ENCODE peak calls at places on chromosomes 5 and 9, in four cellular contexts. U is thyroid gland, M is GM23248, V is HCT116. N is an unnamed sample. For H3K4me1, the result is how much of the 10 kb centered on the place peaks cover.

GRCh38 chr9:29697011-29697410 is 2123.7 kb upstream of the C9orf72 start:
- DNase-seq in U (no peak), M (peak), V (no peak), N (no peak)

GRCh38 chr9:68925175-68925574 is 88.7 kb downstream of the PRKACG start:
- DNase-seq in U (no peak), M (no peak), V (no peak), N (no peak)

GRCh38 chr9:20618361-20618799 is 3.9 kb downstream of the MLLT3 start:
- DNase-seq in U (peak), M (peak), V (no peak), N (peak)

GRCh38 chr5:72531496-72532190 is 24.4 kb upstream of the ZNF366 start:
- DNase-seq in U (peak), M (peak), V (no peak), N (peak)

GRCh38 chr5:152349683-152350526 is 55.2 kb downstream of the NMUR2 start:
- DNase-seq in U (peak), M (peak), V (peak), N (peak)

GRCh38 chr9:8570776-8571175 is 771.2 kb upstream of the DMAC1 start:
- DNase-seq in U (peak), M (no peak), V (no peak), N (no peak)

GRCh38 chr9:91056917-91057316 is 255.3 kb downstream of the SYK start:
- DNase-seq in U (no peak), M (peak), V (no peak), N (peak)

GRCh38 chr5:39203951-39204350 is 15.4 kb downstream of the FYB1 start:
- DNase-seq in U (no peak), M (no peak), V (no peak), N (no peak)

GRCh38 chr5:160970605-160971191 is 118.7 kb upstream of the ATP10B start:
- DNase-seq in U (no peak), M (peak), V (no peak), N (no peak)

GRCh38 chr9:114138537-114138936 is 16.8 kb upstream of the COL27A1 start:
- DNase-seq in U (peak), M (peak), V (no peak), N (peak)

GRCh38 chr9:12813960-12814876 is 39.4 kb downstream of the LURAP1L start:
- DNase-seq in U (no peak), M (peak), V (peak), N (peak)

GRCh38 chr5:168898261-168898911 is 319.2 kb upstream of the PANK3 start:
- DNase-seq in U (no peak), M (no peak), V (no peak), N (peak)

GRCh38 chr9:23117621-23118020 is 671.0 kb downstream of the DMRTA1 start:
- DNase-seq in U (no peak), M (peak), V (no peak), N (peak)

GRCh38 chr5:38745836-38746732 is 99.7 kb upstream of the OSMR start:
- DNase-seq in U (no peak), M (no peak), V (no peak), N (peak)

GRCh38 chr5:8756498-8757084 is 789.3 kb downstream of the SEMA5A start:
- DNase-seq in U (peak), M (peak), V (no peak), N (peak)

GRCh38 chr5:17019324-17019723 is 83.2 kb upstream of the MYO10 start:
- DNase-seq in U (peak), M (peak), V (no peak), N (peak)

GRCh38 chr5:159105318-159106053 is 5.8 kb upstream of the EBF1 start:
- DNase-seq in U (no peak), M (no peak), V (no peak), N (no peak)

DNA sequence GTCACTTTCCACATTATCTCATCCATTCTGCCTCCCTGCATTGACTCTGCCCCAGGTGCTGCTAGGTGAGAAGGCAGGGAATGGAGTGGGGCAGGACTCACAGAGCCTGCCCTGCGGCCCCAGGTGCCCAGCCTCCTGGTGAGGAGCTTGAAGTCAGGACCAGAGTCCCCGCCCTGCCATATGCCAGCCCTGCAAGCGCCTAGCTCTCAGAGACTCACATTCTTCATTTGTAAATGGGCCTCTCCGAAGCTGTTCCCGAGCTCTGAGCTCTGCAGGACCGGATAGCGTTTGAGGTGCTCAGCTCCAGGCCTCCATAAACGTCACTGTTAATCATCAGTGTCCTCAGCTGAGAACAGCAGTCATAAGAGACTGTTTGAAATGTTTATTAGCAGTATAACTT is 75.1 kb upstream of the STXBP1 start:
- DNase-seq in U (no peak), M (peak), V (no peak), N (peak)
- H3K4me1 ChIP-seq in U (half or more), M (half or more), V (under half), N (half or more)

DNA sequence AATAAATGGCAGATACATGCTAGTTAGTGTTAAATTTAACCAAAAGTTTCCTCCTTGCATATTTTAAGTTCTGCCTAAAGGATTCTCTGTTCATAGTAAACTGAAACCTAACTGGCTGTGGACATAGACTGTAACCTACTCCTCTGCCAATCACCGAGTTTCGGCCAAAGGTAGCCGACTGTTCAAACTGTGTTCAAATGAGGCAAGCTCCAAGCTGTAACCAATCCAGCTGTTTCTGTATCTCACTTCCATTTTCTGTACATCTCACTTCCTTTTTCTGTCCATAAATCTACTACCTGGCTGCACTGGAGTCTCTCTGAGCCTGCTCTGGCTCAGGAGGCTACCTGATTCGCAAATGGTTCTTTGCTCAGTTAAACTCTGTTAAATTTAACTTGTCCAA is 44.1 kb downstream of the KCNV2 start:
- DNase-seq in U (no peak), M (no peak), V (no peak), N (no peak)
- H3K4me1 ChIP-seq in U (under half), M (under half), V (under half), N (under half)

GRCh38 chr5:174731214-174732039 is 7.0 kb downstream of the MSX2 start:
- DNase-seq in U (no peak), M (no peak), V (no peak), N (no peak)
- H3K4me1 ChIP-seq in U (under half), M (under half), V (under half), N (under half)

GRCh38 chr5:149526855-149527590 is 24.2 kb downstream of the CSNK1A1 start:
- DNase-seq in U (peak), M (peak), V (no peak), N (no peak)

GRCh38 chr5:149532413-149532812 is 18.8 kb downstream of the CSNK1A1 start:
- DNase-seq in U (no peak), M (no peak), V (no peak), N (no peak)

GRCh38 chr5:149528661-149529060 is 22.6 kb downstream of the CSNK1A1 start:
- DNase-seq in U (no peak), M (no peak), V (no peak), N (no peak)

GRCh38 chr5:149529463-149529862 is 21.8 kb downstream of the CSNK1A1 start:
- DNase-seq in U (no peak), M (no peak), V (no peak), N (no peak)
- H3K4me1 ChIP-seq in U (half or more), M (half or more), V (under half), N (half or more)

GRCh38 chr9:135989722-135990467 is 28.7 kb upstream of the UBAC1 start:
- DNase-seq in U (no peak), M (no peak), V (no peak), N (no peak)
- H3K4me1 ChIP-seq in U (under half), M (under half), V (under half), N (under half)

DNA sequence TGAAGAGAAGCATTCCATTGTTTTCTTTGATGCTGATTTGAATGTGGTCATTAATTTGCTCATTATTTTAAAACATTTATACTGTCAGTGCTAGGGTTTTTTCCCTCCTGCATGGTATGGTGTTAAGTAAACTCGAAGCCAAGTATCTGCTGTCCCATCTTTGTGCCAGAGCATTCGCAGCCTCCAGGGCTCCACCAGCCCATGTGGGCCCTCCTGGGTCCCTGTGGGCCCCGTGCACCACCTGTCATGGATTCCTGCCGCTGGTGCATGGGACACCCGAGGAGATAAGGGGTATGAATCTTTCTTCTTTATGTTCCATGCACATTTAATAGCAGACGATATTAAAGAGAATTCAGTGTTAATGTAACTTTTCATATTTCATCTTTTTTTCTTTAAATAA is 95.1 kb downstream of the TRIO start:
- DNase-seq in U (no peak), M (no peak), V (no peak), N (no peak)
- H3K4me1 ChIP-seq in U (under half), M (half or more), V (under half), N (under half)

GRCh38 chr9:121369595-121370265 is at the start of gene STOM:
- DNase-seq in U (peak), M (peak), V (no peak), N (peak)
- H3K4me1 ChIP-seq in U (half or more), M (under half), V (under half), N (half or more)

GRCh38 chr9:130934246-130934645 is 4.8 kb downstream of the FIBCD1 start:
- DNase-seq in U (no peak), M (no peak), V (no peak), N (no peak)

GRCh38 chr9:130935660-130936271 is 3.3 kb downstream of the FIBCD1 start:
- DNase-seq in U (no peak), M (no peak), V (no peak), N (no peak)

GRCh38 chr9:130936285-130937117 is 2.5 kb downstream of the FIBCD1 start:
- DNase-seq in U (peak), M (peak), V (no peak), N (peak)

GRCh38 chr9:130933114-130934046 is 5.7 kb downstream of the FIBCD1 start:
- DNase-seq in U (no peak), M (peak), V (no peak), N (peak)

GRCh38 chr9:130934702-130935659 is 4.1 kb downstream of the FIBCD1 start:
- DNase-seq in U (no peak), M (no peak), V (no peak), N (no peak)
- H3K4me1 ChIP-seq in U (under half), M (under half), V (under half), N (under half)

GRCh38 chr9:104997536-104997935 is 69.6 kb upstream of the ABCA1 start:
- DNase-seq in U (no peak), M (peak), V (no peak), N (no peak)
- H3K4me1 ChIP-seq in U (under half), M (under half), V (under half), N (under half)

DNA sequence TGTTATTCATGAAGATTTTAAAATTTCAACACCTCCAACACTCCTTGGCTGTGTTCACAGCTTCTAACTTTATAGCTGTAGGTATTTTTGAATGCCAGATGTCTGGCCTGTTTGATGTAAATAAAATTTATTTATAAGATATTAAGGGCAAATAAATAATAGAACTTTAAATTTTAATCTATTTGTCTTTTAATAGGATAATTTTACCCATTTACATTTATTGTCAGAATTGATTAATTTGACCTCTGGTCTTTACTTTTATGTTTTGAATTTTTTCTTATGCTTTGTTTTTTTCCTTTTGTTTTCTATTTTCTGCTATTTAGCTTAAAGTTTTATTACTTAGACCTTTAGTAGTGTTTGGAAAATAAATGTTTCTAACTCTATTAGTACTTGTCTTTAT is 94.6 kb downstream of the UGCG start:
- DNase-seq in U (no peak), M (no peak), V (no peak), N (no peak)
- H3K4me1 ChIP-seq in U (under half), M (under half), V (under half), N (under half)

N was measured in adipocyte.